ENCODE peak calls at places on chromosomes 5 and 9, in eight cellular contexts. P is SJSA1; C is Karpas-422; N is CD8-positive, alpha-beta T cell; X is HCT116; K is thoracic aorta; Q is dorsolateral prefrontal cortex; I is SK-N-MC. A is an unnamed sample.

GRCh38 chr5:173775692-173776135 is 112.4 kb upstream of the CPEB4 start:
- DNase-seq in P (no peak), N (no peak), C (peak), X (no peak), I (no peak), K (no peak), Q (peak), A (no peak)

GRCh38 chr9:80957806-80958205 is 731.5 kb downstream of the TLE1 start:
- DNase-seq in Q (no peak), N (no peak), K (no peak), C (no peak), I (no peak), X (no peak), P (no peak), A (no peak)

GRCh38 chr5:36398137-36398536 is 96.4 kb upstream of the RANBP3L start:
- DNase-seq in N (no peak), X (peak), P (no peak), Q (no peak), C (no peak), I (no peak), K (no peak), A (no peak)

GRCh38 chr5:116038817-116039216 is 6.5 kb downstream of the ARL14EPL start:
- DNase-seq in N (no peak), Q (no peak), I (no peak), P (no peak), C (peak), X (no peak), K (no peak), A (peak)

GRCh38 chr5:170846416-170846815 is 15.4 kb upstream of the RANBP17 start:
- DNase-seq in Q (no peak), C (no peak), X (no peak), P (no peak), K (no peak), I (no peak), N (no peak), A (no peak)

GRCh38 chr5:1724822-1725602 is 74.6 kb downstream of the MRPL36 start:
- DNase-seq in P (no peak), I (no peak), Q (no peak), C (no peak), K (no peak), X (no peak), N (peak), A (no peak)

GRCh38 chr5:114544561-114544960 is 182.7 kb downstream of the KCNN2 start:
- DNase-seq in X (no peak), K (no peak), Q (no peak), P (no peak), C (no peak), I (no peak), N (no peak), A (no peak)

GRCh38 chr5:102807878-102808502 is 52.9 kb downstream of the PAM start:
- DNase-seq in I (no peak), N (no peak), K (no peak), P (no peak), X (no peak), C (no peak), Q (no peak), A (no peak)

GRCh38 chr5:57172466-57172961 is 1.3 kb upstream of the GPBP1 start:
- DNase-seq in Q (no peak), P (peak), C (peak), K (no peak), X (no peak), I (no peak), N (no peak), A (peak)

GRCh38 chr5:177103523-177104253 is 17.0 kb downstream of the FGFR4 start:
- DNase-seq in P (no peak), X (no peak), Q (no peak), C (no peak), K (no peak), N (no peak), I (no peak), A (no peak)

GRCh38 chr5:134533115-134533815 is 7.8 kb downstream of the JADE2 start:
- DNase-seq in Q (no peak), I (no peak), X (no peak), K (peak), N (no peak), C (no peak), P (no peak), A (no peak)

GRCh38 chr5:124056326-124057160 is 544.6 kb downstream of the CSNK1G3 start:
- DNase-seq in N (no peak), I (no peak), C (peak), X (no peak), P (no peak), K (no peak), Q (no peak), A (no peak)

GRCh38 chr5:76622973-76623596 is at the start of gene F2RL2:
- DNase-seq in N (no peak), K (no peak), I (no peak), P (peak), C (no peak), X (no peak), Q (no peak), A (no peak)

GRCh38 chr9:91837982-91838731 is 111.9 kb downstream of the ROR2 start:
- DNase-seq in Q (no peak), C (no peak), X (peak), I (no peak), N (no peak), P (no peak), K (no peak), A (no peak)

GRCh38 chr9:14797442-14797841 is 74.9 kb upstream of the CER1 start:
- DNase-seq in Q (no peak), P (no peak), X (no peak), C (no peak), I (no peak), K (no peak), N (no peak), A (no peak)

GRCh38 chr9:14993061-14993800 is 83.0 kb upstream of the FREM1 start:
- DNase-seq in X (no peak), P (peak), N (peak), I (peak), C (no peak), Q (peak), K (peak), A (peak)

DNA sequence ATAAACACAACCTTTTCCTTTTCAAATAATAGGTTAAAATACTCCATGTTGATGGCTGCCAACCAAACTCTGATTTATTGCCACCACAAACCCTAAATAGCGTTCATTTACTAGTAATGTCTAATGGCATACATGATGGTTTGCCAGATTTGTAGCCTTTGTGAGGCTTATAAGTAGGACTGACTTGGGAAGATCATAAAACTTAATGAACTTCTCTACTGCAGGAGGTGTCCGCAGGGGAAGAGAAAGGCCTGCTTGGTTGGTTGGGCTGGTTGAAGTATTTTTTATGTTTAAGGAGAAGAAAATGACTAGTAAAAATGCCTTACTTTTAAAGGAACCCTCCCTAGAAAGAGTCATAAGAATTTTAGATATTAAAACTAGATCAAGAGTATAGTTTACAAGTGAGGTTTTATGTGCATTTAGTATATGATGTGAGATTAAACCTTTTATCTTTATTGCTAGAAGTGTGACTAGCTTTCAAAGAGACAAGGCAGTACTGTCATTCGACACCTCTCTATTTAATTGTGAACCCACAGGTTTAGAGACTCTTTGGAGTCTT is 5.0 kb downstream of the PBX3 start:
- DNase-seq in I (no peak), N (no peak), Q (no peak), C (no peak), X (no peak), P (no peak), K (no peak), A (no peak)
- H3K4me3 ChIP-seq in I (no peak), N (no peak), Q (no peak), C (no peak), X (no peak), P (no peak), K (no peak), A (no peak)

GRCh38 chr5:142320851-142321560 is 3.8 kb downstream of the SPRY4 start:
- DNase-seq in Q (no peak), N (no peak), P (peak), C (no peak), X (no peak), K (no peak), I (no peak), A (no peak)
- H3K27ac ChIP-seq in Q (no peak), N (no peak), P (peak), C (no peak), X (peak), K (peak), I (no peak), A (no peak)

DNA sequence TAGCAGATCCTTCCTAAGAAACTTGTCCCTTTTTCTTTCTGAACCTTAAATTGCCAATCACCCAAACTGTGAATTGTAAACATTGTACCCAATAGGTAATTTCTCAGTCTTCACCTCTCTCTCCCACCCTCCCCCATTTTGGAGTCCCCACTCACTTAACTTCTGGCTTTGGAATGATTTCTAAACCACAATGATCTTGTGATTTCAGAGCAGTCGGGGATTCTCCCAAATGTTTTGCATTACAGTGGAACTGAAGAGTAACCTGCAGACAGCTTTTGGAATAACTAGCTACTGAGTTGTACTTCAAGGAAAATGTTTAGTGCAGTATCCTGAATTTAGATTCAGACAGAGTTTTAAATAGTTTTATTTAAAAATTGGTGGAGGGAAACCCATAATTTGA is 19.2 kb downstream of the SLC27A6 start:
- DNase-seq in N (no peak), K (no peak), Q (no peak), P (no peak), I (no peak), C (no peak), X (no peak), A (no peak)
- H3K4me3 ChIP-seq in N (no peak), K (no peak), Q (no peak), P (no peak), I (no peak), C (no peak), X (no peak), A (no peak)

DNA sequence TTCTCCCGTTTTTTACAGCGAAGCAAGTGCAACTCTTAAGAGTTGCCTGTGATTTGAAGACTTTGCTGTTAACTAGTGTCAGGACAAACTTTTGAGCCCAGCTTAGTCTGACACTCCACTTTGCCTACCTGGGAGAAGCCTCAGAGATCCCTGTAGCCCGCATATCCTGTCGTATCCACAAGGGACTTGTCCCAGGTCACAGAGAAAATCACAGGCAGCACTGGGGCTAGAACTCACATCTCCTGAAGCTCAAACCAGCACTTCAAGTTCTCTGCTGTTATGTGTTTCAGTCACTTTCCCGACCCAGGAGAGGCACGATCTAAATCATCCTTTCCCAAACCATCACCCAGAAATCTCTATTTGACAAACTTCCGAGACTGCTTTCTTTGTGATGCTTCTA is 584.5 kb downstream of the ACTL7B start:
- DNase-seq in C (no peak), X (no peak), Q (no peak), K (no peak), I (no peak), N (no peak), P (peak), A (no peak)
- H3K27ac ChIP-seq in C (no peak), X (no peak), Q (no peak), K (no peak), I (no peak), N (no peak), P (peak), A (no peak)

GRCh38 chr5:55600536-55601208 is 65.9 kb upstream of the PLPP1 start:
- DNase-seq in C (no peak), X (no peak), I (no peak), K (no peak), Q (no peak), P (no peak), N (no peak), A (peak)
- H3K4me3 ChIP-seq in C (no peak), X (peak), I (no peak), K (peak), Q (peak), P (no peak), N (no peak), A (peak)

GRCh38 chr9:137985637-137986071 is 108.1 kb downstream of the CACNA1B start:
- DNase-seq in X (no peak), Q (no peak), P (no peak), I (no peak), N (no peak), K (no peak), C (no peak), A (no peak)
- H3K27ac ChIP-seq in X (no peak), Q (no peak), P (no peak), I (no peak), N (no peak), K (no peak), C (no peak), A (no peak)

GRCh38 chr9:129864991-129865647 is 29.9 kb downstream of the USP20 start:
- DNase-seq in C (no peak), K (no peak), I (no peak), N (no peak), X (no peak), P (no peak), Q (no peak), A (no peak)

GRCh38 chr9:129860653-129861446 is 25.6 kb downstream of the USP20 start:
- DNase-seq in K (no peak), P (no peak), Q (no peak), C (no peak), I (no peak), N (no peak), X (no peak), A (no peak)

GRCh38 chr9:129865668-129866320 is 30.5 kb downstream of the USP20 start:
- DNase-seq in X (no peak), Q (no peak), C (peak), N (no peak), I (no peak), P (no peak), K (no peak), A (no peak)

GRCh38 chr9:129861447-129861827 is 26.2 kb downstream of the USP20 start:
- DNase-seq in K (no peak), C (no peak), P (no peak), I (no peak), X (no peak), Q (no peak), N (no peak), A (no peak)

GRCh38 chr9:129863059-129863690 is 27.9 kb downstream of the USP20 start:
- DNase-seq in X (no peak), N (peak), Q (no peak), C (no peak), I (peak), P (no peak), K (no peak), A (peak)
- H3K4me3 ChIP-seq in X (no peak), N (no peak), Q (no peak), C (no peak), I (peak), P (no peak), K (no peak), A (peak)

GRCh38 chr5:10479226-10479721 is 37.6 kb downstream of the ROPN1L start:
- DNase-seq in C (no peak), K (no peak), Q (no peak), P (peak), I (no peak), N (no peak), X (no peak), A (no peak)
- H3K27ac ChIP-seq in C (no peak), K (no peak), Q (no peak), P (peak), I (no peak), N (no peak), X (no peak), A (no peak)

DNA sequence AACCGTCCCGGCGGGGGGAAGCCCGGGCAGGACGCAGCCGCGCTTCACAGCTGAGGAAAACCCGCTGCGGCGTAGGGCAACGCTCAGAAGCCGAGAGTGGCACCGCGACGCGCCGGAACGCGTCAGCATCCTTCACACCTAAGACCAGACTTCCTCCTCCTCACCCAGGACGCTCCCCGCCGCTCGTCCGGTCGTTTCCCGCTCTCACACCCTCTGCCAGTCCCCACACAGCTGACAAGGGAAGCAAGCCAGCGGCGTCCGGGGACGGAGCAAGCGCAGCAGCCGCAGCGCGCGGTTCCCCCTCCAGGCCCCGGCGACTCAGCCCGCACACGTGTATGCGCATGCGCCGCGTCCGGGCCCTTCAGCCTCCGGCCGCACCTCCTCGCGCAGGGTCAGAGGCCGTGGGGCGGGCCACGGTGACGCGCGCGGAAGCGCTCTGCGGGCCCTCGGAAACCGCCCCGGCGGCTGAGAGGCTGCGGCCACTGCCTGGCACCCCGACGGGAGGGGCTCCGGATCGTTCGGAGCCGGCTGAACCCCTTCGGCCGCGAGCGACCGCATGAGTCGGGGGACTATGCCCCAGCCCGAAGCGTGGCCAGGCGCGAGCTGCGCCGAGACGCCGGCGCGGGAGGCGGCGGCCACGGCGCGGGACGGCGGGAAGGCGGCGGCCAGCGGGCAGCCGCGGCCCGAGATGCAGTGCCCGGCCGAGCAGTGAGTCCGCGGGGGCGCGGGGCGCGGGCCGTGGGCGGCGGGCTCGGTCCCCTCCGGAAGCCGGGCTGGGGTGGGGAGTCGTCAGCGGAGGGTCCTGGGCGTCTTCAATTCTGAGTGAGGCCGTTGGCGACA is at the start of gene OTULIN:
- DNase-seq in I (no peak), Q (peak), X (peak), C (peak), N (peak), K (peak), P (peak), A (peak)
- H3K4me3 ChIP-seq in I (peak), Q (peak), X (peak), C (peak), N (peak), K (peak), P (peak), A (peak)

GRCh38 chr9:35078066-35078465 is 1.7 kb downstream of the FANCG start:
- DNase-seq in P (no peak), C (no peak), X (no peak), N (no peak), K (no peak), I (no peak), Q (no peak), A (no peak)
- H3K27ac ChIP-seq in P (no peak), C (no peak), X (no peak), N (no peak), K (no peak), I (no peak), Q (no peak), A (no peak)